ENCODE peak calls at places on chromosomes 13 and 19, in nine cellular contexts. One of them, this sample, is unnamed.
A peak's percentile ranks its signal among the peaks of the same experiment; 100 is the strongest.

GRCh38 chr13:25982908-25983307 is 68.9 kb downstream of the SHISA2 start:
- DNase-seq in tibial nerve: no peak
- DNase-seq in breast epithelium: no peak
- DNase-seq in WTC11: no peak
- DNase-seq in HEK293T: no peak
- DNase-seq in cardiac muscle cell: no peak
- DNase-seq in testis: no peak
- DNase-seq in SK-N-SH: no peak
- DNase-seq in HT-29: no peak
- DNase-seq in this sample: no peak

GRCh38 chr19:4448147-4448985 is 9.2 kb downstream of the UBXN6 start:
- DNase-seq in SK-N-SH: peak; percentile 31
- DNase-seq in HT-29: no peak
- DNase-seq in tibial nerve: no peak
- DNase-seq in testis: no peak
- DNase-seq in HEK293T: no peak
- DNase-seq in cardiac muscle cell: no peak
- DNase-seq in WTC11: no peak
- DNase-seq in breast epithelium: no peak
- DNase-seq in this sample: no peak

GRCh38 chr19:49884109-49884508 is 6.6 kb downstream of the TBC1D17 start:
- DNase-seq in breast epithelium: no peak
- DNase-seq in cardiac muscle cell: no peak
- DNase-seq in HT-29: no peak
- DNase-seq in testis: no peak
- DNase-seq in WTC11: no peak
- DNase-seq in SK-N-SH: no peak
- DNase-seq in tibial nerve: no peak
- DNase-seq in HEK293T: no peak
- DNase-seq in this sample: no peak

GRCh38 chr13:71252191-71252704 is 614.8 kb downstream of the DACH1 start:
- DNase-seq in SK-N-SH: no peak
- DNase-seq in tibial nerve: no peak
- DNase-seq in HEK293T: no peak
- DNase-seq in testis: no peak
- DNase-seq in HT-29: peak; percentile 50
- DNase-seq in breast epithelium: no peak
- DNase-seq in cardiac muscle cell: no peak
- DNase-seq in WTC11: no peak
- DNase-seq in this sample: no peak

GRCh38 chr19:35942235-35942634 is 6.1 kb downstream of the LRFN3 start:
- DNase-seq in HEK293T: no peak
- DNase-seq in tibial nerve: no peak
- DNase-seq in breast epithelium: no peak
- DNase-seq in testis: no peak
- DNase-seq in SK-N-SH: no peak
- DNase-seq in HT-29: no peak
- DNase-seq in WTC11: no peak
- DNase-seq in cardiac muscle cell: no peak
- DNase-seq in this sample: no peak

GRCh38 chr13:35557475-35557874 is 81.0 kb upstream of the MAB21L1 start:
- DNase-seq in HEK293T: no peak
- DNase-seq in HT-29: no peak
- DNase-seq in testis: no peak
- DNase-seq in cardiac muscle cell: no peak
- DNase-seq in breast epithelium: no peak
- DNase-seq in tibial nerve: no peak
- DNase-seq in WTC11: no peak
- DNase-seq in SK-N-SH: no peak
- DNase-seq in this sample: no peak

GRCh38 chr13:104327217-104327616 is 1261.0 kb upstream of the SLC10A2 start:
- DNase-seq in WTC11: no peak
- DNase-seq in testis: no peak
- DNase-seq in SK-N-SH: no peak
- DNase-seq in HT-29: peak; percentile 11
- DNase-seq in tibial nerve: no peak
- DNase-seq in breast epithelium: no peak
- DNase-seq in cardiac muscle cell: no peak
- DNase-seq in HEK293T: no peak
- DNase-seq in this sample: no peak

GRCh38 chr19:48724796-48725753 is 5.5 kb upstream of the MAMSTR start:
- DNase-seq in testis: peak; percentile 65
- DNase-seq in cardiac muscle cell: peak; percentile 66
- DNase-seq in breast epithelium: no peak
- DNase-seq in tibial nerve: no peak
- DNase-seq in WTC11: no peak
- DNase-seq in SK-N-SH: peak; percentile 75
- DNase-seq in HT-29: peak; percentile 78
- DNase-seq in HEK293T: peak; percentile 46
- DNase-seq in this sample: no peak

GRCh38 chr19:2207991-2208860 is 27.9 kb downstream of the PLEKHJ1 start:
- DNase-seq in testis: peak; percentile 69
- DNase-seq in tibial nerve: peak; percentile 75
- DNase-seq in SK-N-SH: no peak
- DNase-seq in breast epithelium: no peak
- DNase-seq in HT-29: no peak
- DNase-seq in WTC11: peak; percentile 68
- DNase-seq in cardiac muscle cell: peak; percentile 12
- DNase-seq in HEK293T: no peak
- DNase-seq in this sample: no peak

This sample was measured in coronary artery.